ENCODE peak calls at places on chromosomes 11 and 22, in seven cellular contexts. I is mucosa of descending colon, C is neural crest cell, E is NB4, M is suprapubic skin, S is H9, N is HFF-Myc. T is an unnamed sample.

GRCh38 chr11:8652140-8652539 is 30.3 kb downstream of the TRIM66 start:
- DNase-seq in I (no peak), C (no peak), E (no peak), M (no peak), S (no peak), N (peak; percentile 60), T (no peak)

GRCh38 chr11:128926437-128927107 is 16.1 kb downstream of the TP53AIP1 start:
- DNase-seq in I (no peak), C (no peak), E (no peak), M (no peak), S (no peak), N (no peak), T (no peak)

GRCh38 chr11:85725510-85726258 is 39.7 kb upstream of the CCDC89 start:
- DNase-seq in I (no peak), C (no peak), E (no peak), M (no peak), S (no peak), N (peak; percentile 90), T (no peak)

GRCh38 chr22:44668190-44668885 is 33.7 kb upstream of the PRR5 start:
- DNase-seq in I (peak; percentile 68), C (no peak), E (peak; percentile 37), M (no peak), S (peak; percentile 70), N (no peak), T (no peak)

GRCh38 chr22:41949297-41949965 is 2.5 kb upstream of the CENPM start:
- DNase-seq in I (no peak), C (no peak), E (peak; percentile 60), M (no peak), S (no peak), N (no peak), T (no peak)

GRCh38 chr22:45997775-45998637 is 21.0 kb upstream of the WNT7B start:
- DNase-seq in I (peak; percentile 48), C (no peak), E (no peak), M (no peak), S (no peak), N (no peak), T (no peak)

GRCh38 chr11:2310073-2310785 is 8.4 kb downstream of the TSPAN32 start:
- DNase-seq in I (peak; percentile 22), C (no peak), E (peak; percentile 7), M (peak; percentile 76), S (no peak), N (no peak), T (no peak)

GRCh38 chr11:73995247-73995646 is 12.6 kb upstream of the UCP2 start:
- DNase-seq in I (no peak), C (no peak), E (peak; percentile 60), M (no peak), S (no peak), N (no peak), T (no peak)